ENCODE peak calls at places on chromosomes 7 and 10, in four cellular contexts. F, H, C and Z are unnamed samples.
A peak's percentile ranks its signal among the peaks of the same experiment; 100 is the strongest.

GRCh38 chr10:72764151-72764550 is 72.2 kb downstream of the MCU start:
- DNase-seq in F (no peak), H (no peak), C (no peak), Z (peak; percentile 97)

GRCh38 chr10:131895116-131895515 is 5.7 kb upstream of the PPP2R2D start:
- DNase-seq in H (no peak), F (no peak), C (no peak), Z (no peak)

GRCh38 chr10:87657370-87657769 is 2.3 kb upstream of the PAPSS2 start:
- DNase-seq in F (no peak), H (peak; percentile 56), C (no peak), Z (peak; percentile 64)

GRCh38 chr10:37263304-37263703 is 137.9 kb downstream of the ANKRD30A start:
- DNase-seq in H (peak; percentile 66), F (no peak), C (no peak), Z (no peak)

GRCh38 chr7:21365866-21366624 is 61.8 kb upstream of the SP4 start:
- DNase-seq in C (no peak), F (no peak), H (peak; percentile 74), Z (peak; percentile 12)

GRCh38 chr7:27389508-27389907 is 146.9 kb downstream of the EVX1 start:
- DNase-seq in F (no peak), C (no peak), H (no peak), Z (no peak)

GRCh38 chr10:125076121-125076825 is 84.1 kb downstream of the CTBP2 start:
- DNase-seq in H (no peak), F (no peak), C (no peak), Z (no peak)

GRCh38 chr10:11854301-11854700 is 31.1 kb downstream of the PROSER2 start:
- DNase-seq in C (no peak), F (no peak), H (no peak), Z (no peak)

GRCh38 chr10:30687698-30688213 is 58.2 kb upstream of the LYZL2 start:
- DNase-seq in H (peak; percentile 83), F (peak; percentile 66), C (peak; percentile 93), Z (peak; percentile 45)

GRCh38 chr10:63375458-63375857 is 90.3 kb downstream of the JMJD1C start:
- DNase-seq in C (no peak), F (no peak), H (no peak), Z (no peak)

GRCh38 chr7:124655990-124656389 is 109.6 kb downstream of the GPR37 start:
- DNase-seq in F (no peak), C (no peak), H (no peak), Z (no peak)

GRCh38 chr10:12797471-12798262 is 203.8 kb downstream of the CCDC3 start:
- DNase-seq in H (no peak), F (no peak), C (peak; percentile 31), Z (peak; percentile 24)

GRCh38 chr7:13540429-13540828 is 449.0 kb downstream of the ETV1 start:
- DNase-seq in C (no peak), F (no peak), H (no peak), Z (peak; percentile 80)

GRCh38 chr7:11373546-11374142 is 400.0 kb downstream of the PHF14 start:
- DNase-seq in H (peak; percentile 35), F (no peak), C (peak; percentile 24), Z (peak; percentile 12)

GRCh38 chr10:53490553-53490952 is 718.0 kb upstream of the MBL2 start:
- DNase-seq in C (no peak), F (no peak), H (no peak), Z (no peak)

GRCh38 chr7:47988496-47989386 is 9.3 kb upstream of the HUS1 start:
- DNase-seq in H (peak; percentile 21), C (peak; percentile 51), F (no peak), Z (no peak)

GRCh38 chr7:135388616-135389015 is 121.3 kb downstream of the CNOT4 start:
- DNase-seq in C (peak; percentile 21), F (no peak), H (no peak), Z (no peak)

GRCh38 chr10:124296121-124296812 is 122.5 kb downstream of the OAT start:
- DNase-seq in C (peak; percentile 16), H (no peak), F (no peak), Z (peak; percentile 22)

GRCh38 chr10:126059101-126059826 is 162.9 kb downstream of the FANK1 start:
- DNase-seq in H (peak; percentile 75), C (no peak), F (no peak), Z (peak; percentile 87)

GRCh38 chr10:12320892-12321291 is 28.5 kb upstream of the CAMK1D start:
- DNase-seq in H (no peak), C (no peak), F (no peak), Z (no peak)

GRCh38 chr10:126509211-126509610 is 120.9 kb upstream of the ADAM12 start:
- DNase-seq in H (no peak), C (no peak), F (no peak), Z (no peak)

GRCh38 chr10:130242483-130242882 is 106.3 kb downstream of the GLRX3 start:
- DNase-seq in H (no peak), F (no peak), C (no peak), Z (no peak)

GRCh38 chr10:3048114-3049019 is 19.0 kb upstream of the PFKP start:
- DNase-seq in F (no peak), C (peak; percentile 69), H (no peak), Z (peak; percentile 50)

GRCh38 chr7:156549636-156550035 is 90.9 kb upstream of the RNF32 start:
- DNase-seq in F (no peak), H (no peak), C (no peak), Z (no peak)

GRCh38 chr10:124173298-124173900 is 80.0 kb upstream of the CHST15 start:
- DNase-seq in C (no peak), H (no peak), F (no peak), Z (no peak)

GRCh38 chr7:120989571-120990220 is 1.2 kb downstream of the CPED1 start:
- DNase-seq in H (no peak), C (no peak), F (no peak), Z (no peak)